ENCODE peak calls at places on chromosome 11, in eight cellular contexts. J is neural progenitor cell, G is Panc1, U is breast epithelium, X is suprapubic skin, N is fibroblast of lung, W is PC-3, O is upper lobe of right lung. Z is an unnamed sample. For H3K36me3 and H3K4me1, the result is how much of the 10 kb centered on the place peaks cover.

GRCh38 chr11:106708348-106708747 is 309.9 kb downstream of the GUCY1A2 start:
- DNase-seq in J (peak), G (no peak), U (no peak), X (no peak), N (no peak), W (no peak), O (no peak), Z (no peak)

GRCh38 chr11:33694346-33695050 is 6.1 kb downstream of the C11orf91 start:
- DNase-seq in J (no peak), G (no peak), U (no peak), X (no peak), N (no peak), W (no peak), O (no peak), Z (no peak)

GRCh38 chr11:74388678-74389327 is 9.4 kb downstream of the PGM2L1 start:
- DNase-seq in J (peak), G (peak), U (no peak), X (no peak), N (peak), W (peak), O (no peak), Z (peak)

GRCh38 chr11:100849009-100849913 is 162.2 kb downstream of the ARHGAP42 start:
- DNase-seq in J (no peak), G (no peak), U (no peak), X (no peak), N (peak), W (no peak), O (no peak), Z (no peak)

GRCh38 chr11:8093931-8094575 is 13.0 kb downstream of the TUB start:
- DNase-seq in J (no peak), G (no peak), U (no peak), X (no peak), N (no peak), W (no peak), O (no peak), Z (no peak)

GRCh38 chr11:79902493-79902892 is 461.7 kb upstream of the TENM4 start:
- DNase-seq in J (no peak), G (no peak), U (no peak), X (no peak), N (peak), W (peak), O (no peak), Z (no peak)

GRCh38 chr11:124570160-124570559 is 363 bp downstream of the OR8A1 start:
- DNase-seq in J (no peak), G (no peak), U (no peak), X (no peak), N (no peak), W (no peak), O (no peak), Z (no peak)

GRCh38 chr11:76830639-76831312 is 29.9 kb upstream of the ACER3 start:
- DNase-seq in J (no peak), G (no peak), U (no peak), X (no peak), N (peak), W (peak), O (no peak), Z (no peak)

GRCh38 chr11:18371279-18371678 is 23.1 kb upstream of the LDHA start:
- DNase-seq in J (no peak), G (no peak), U (no peak), X (no peak), N (peak), W (no peak), O (no peak), Z (no peak)

GRCh38 chr11:118343981-118344521 is at the start of gene CD3G:
- DNase-seq in J (no peak), G (no peak), U (no peak), X (no peak), N (no peak), W (no peak), O (no peak), Z (no peak)

GRCh38 chr11:12209096-12209495 is 98.7 kb downstream of the MICAL2 start:
- DNase-seq in J (no peak), G (no peak), U (no peak), X (no peak), N (no peak), W (no peak), O (no peak), Z (no peak)
- H3K36me3 ChIP-seq in J (under half), G (under half), U (under half), X (half or more), N (under half), W (under half), O (half or more), Z (half or more)

DNA sequence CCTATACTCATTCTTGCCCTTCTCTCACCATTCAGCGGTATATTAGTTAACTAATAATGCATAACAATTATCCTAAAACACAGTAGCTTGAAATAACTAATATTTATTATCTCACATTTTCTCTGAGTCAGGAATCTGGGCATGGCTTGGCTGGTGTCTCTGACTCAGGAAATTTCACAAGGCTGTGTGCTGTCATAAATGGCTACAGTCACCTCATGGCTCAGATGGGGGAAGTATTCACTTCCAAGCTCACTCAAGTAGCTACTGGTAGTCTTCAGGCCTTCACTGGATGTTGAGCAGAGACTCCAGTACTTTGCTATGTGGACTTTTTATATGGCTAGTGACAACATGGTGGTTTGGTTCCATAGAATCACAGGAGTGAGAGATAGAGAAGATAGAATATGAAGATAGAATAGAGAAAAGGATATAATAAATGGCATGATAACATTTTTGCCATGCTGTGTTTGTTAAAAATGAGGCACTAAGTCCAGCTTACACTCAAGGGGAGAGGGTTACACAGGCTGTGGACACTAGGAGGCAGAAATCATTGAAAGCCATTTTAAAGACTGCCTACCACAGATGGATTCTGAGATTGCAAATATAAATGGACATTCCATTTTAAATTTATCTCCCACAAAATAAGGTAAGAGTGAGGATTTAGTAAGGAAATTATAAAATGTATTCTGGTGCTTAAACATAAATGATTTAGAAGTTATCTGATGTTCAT is 997.8 kb upstream of the CHORDC1 start:
- DNase-seq in J (no peak), G (no peak), U (no peak), X (no peak), N (peak), W (peak), O (no peak), Z (no peak)
- TF ChIP-seq CTCF in J (no peak), G (no peak), U (no peak), X (no peak), N (peak), W (peak), O (no peak), Z (no peak)

GRCh38 chr11:88478136-88478785 is 140.7 kb upstream of the CTSC start:
- DNase-seq in J (no peak), G (no peak), U (no peak), X (no peak), N (no peak), W (no peak), O (no peak), Z (no peak)

GRCh38 chr11:88482871-88483301 is 145.3 kb upstream of the CTSC start:
- DNase-seq in J (no peak), G (no peak), U (no peak), X (no peak), N (peak), W (peak), O (no peak), Z (no peak)

GRCh38 chr11:88484873-88485621 is 147.5 kb upstream of the CTSC start:
- DNase-seq in J (peak), G (peak), U (no peak), X (no peak), N (peak), W (peak), O (no peak), Z (no peak)

GRCh38 chr11:88475991-88476418 is 138.5 kb upstream of the CTSC start:
- DNase-seq in J (no peak), G (no peak), U (no peak), X (no peak), N (peak), W (peak), O (no peak), Z (no peak)

GRCh38 chr11:88480217-88480616 is 142.7 kb upstream of the CTSC start:
- DNase-seq in J (no peak), G (peak), U (no peak), X (no peak), N (peak), W (peak), O (no peak), Z (no peak)
- H3K4me1 ChIP-seq in J (under half), G (under half), U (under half), X (under half), N (under half), W (half or more), O (under half), Z (under half)

GRCh38 chr11:102192349-102193066 is 82.3 kb downstream of the YAP1 start:
- DNase-seq in J (no peak), G (no peak), U (no peak), X (no peak), N (no peak), W (no peak), O (no peak), Z (no peak)

GRCh38 chr11:102191832-102192231 is 81.6 kb downstream of the YAP1 start:
- DNase-seq in J (no peak), G (no peak), U (no peak), X (no peak), N (no peak), W (no peak), O (no peak), Z (no peak)

GRCh38 chr11:102184269-102184987 is 74.2 kb downstream of the YAP1 start:
- DNase-seq in J (no peak), G (no peak), U (no peak), X (no peak), N (no peak), W (no peak), O (no peak), Z (no peak)

GRCh38 chr11:102187416-102188125 is 77.3 kb downstream of the YAP1 start:
- DNase-seq in J (no peak), G (no peak), U (no peak), X (no peak), N (no peak), W (no peak), O (no peak), Z (no peak)

GRCh38 chr11:102186836-102187235 is 76.6 kb downstream of the YAP1 start:
- DNase-seq in J (peak), G (no peak), U (no peak), X (no peak), N (peak), W (no peak), O (no peak), Z (no peak)
- H3K36me3 ChIP-seq in J (under half), G (under half), U (under half), X (under half), N (under half), W (under half), O (under half), Z (under half)